ENCODE peak calls at places on chromosomes 7 and 10, in nine cellular contexts. X is naive thymus-derived CD4-positive, alpha-beta T cell; B is heart left ventricle; H is GM23248; N is heart right ventricle; G is endodermal cell; C is transverse colon; O is colonic mucosa; V is pancreas. Q is an unnamed sample. For H3K36me3 and H3K4me1, the result is how much of the 10 kb centered on the place peaks cover.

GRCh38 chr7:11726251-11727155 is 105.5 kb downstream of the THSD7A start:
- DNase-seq in X (no peak), B (peak), H (peak), N (peak), G (no peak), C (no peak), O (no peak), V (no peak), Q (no peak)

GRCh38 chr10:104254493-104255243 is at the start of gene GSTO1:
- DNase-seq in X (peak), B (peak), H (peak), N (peak), G (peak), C (peak), O (peak), V (peak), Q (peak)

GRCh38 chr7:159269745-159270144 is 125.1 kb upstream of the VIPR2 start:
- DNase-seq in X (no peak), B (no peak), H (no peak), N (no peak), G (no peak), C (no peak), O (no peak), V (no peak), Q (no peak)

GRCh38 chr7:92071032-92071431 is 63.2 kb downstream of the CYP51A1 start:
- DNase-seq in X (no peak), B (no peak), H (no peak), N (no peak), G (no peak), C (peak), O (peak), V (no peak), Q (no peak)

GRCh38 chr7:81624650-81625310 is 145.1 kb downstream of the HGF start:
- DNase-seq in X (no peak), B (no peak), H (peak), N (no peak), G (no peak), C (no peak), O (no peak), V (no peak), Q (no peak)

GRCh38 chr10:80471715-80472233 is 17.7 kb downstream of the TSPAN14 start:
- DNase-seq in X (no peak), B (no peak), H (no peak), N (no peak), G (no peak), C (no peak), O (no peak), V (no peak), Q (no peak)

GRCh38 chr7:100583132-100584045 is 2.5 kb downstream of the LRCH4 start:
- DNase-seq in X (peak), B (peak), H (no peak), N (peak), G (peak), C (peak), O (peak), V (peak), Q (peak)

GRCh38 chr10:6563720-6564119 is 16.4 kb downstream of the PRKCQ start:
- DNase-seq in X (no peak), B (no peak), H (no peak), N (no peak), G (no peak), C (no peak), O (no peak), V (no peak), Q (no peak)

GRCh38 chr10:114095676-114096331 is 52.1 kb downstream of the ADRB1 start:
- DNase-seq in X (no peak), B (no peak), H (no peak), N (no peak), G (no peak), C (no peak), O (no peak), V (no peak), Q (no peak)

GRCh38 chr7:151456782-151457181 is 16.8 kb upstream of the CRYGN start:
- DNase-seq in X (no peak), B (no peak), H (no peak), N (no peak), G (peak), C (no peak), O (no peak), V (no peak), Q (no peak)

GRCh38 chr7:129225931-129226572 is 1.2 kb downstream of the AHCYL2 start:
- DNase-seq in X (no peak), B (no peak), H (no peak), N (no peak), G (no peak), C (no peak), O (no peak), V (no peak), Q (no peak)

GRCh38 chr7:129218514-129219036 is 6.3 kb upstream of the AHCYL2 start:
- DNase-seq in X (peak), B (peak), H (peak), N (peak), G (peak), C (peak), O (peak), V (peak), Q (peak)

GRCh38 chr7:129224251-129225205 is at the start of gene AHCYL2:
- DNase-seq in X (peak), B (peak), H (peak), N (peak), G (peak), C (peak), O (peak), V (peak), Q (peak)

GRCh38 chr7:129225206-129225930 is 538 bp downstream of the AHCYL2 start:
- DNase-seq in X (peak), B (peak), H (peak), N (peak), G (peak), C (peak), O (peak), V (peak), Q (peak)

DNA sequence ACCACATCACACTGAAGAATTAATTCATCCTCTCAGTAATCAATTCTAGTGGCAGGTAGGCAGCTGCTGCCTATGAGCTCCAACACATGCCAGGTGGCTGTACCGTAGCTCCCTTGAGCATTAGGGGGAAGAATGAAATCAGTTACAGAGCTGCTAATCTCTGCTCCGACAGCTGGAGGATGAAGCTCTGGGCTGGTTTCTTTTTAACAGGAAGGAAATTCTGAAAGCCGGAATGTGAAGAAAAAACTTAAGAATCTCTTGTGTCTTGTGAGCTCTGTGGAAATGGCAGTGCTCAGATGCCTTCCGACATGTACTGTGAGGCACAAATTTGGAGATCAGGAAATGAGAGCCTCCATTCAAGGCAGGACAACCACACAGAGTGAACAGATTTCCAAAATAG is 2.8 kb upstream of the AHCYL2 start:
- DNase-seq in X (no peak), B (no peak), H (no peak), N (no peak), G (no peak), C (no peak), O (no peak), V (no peak), Q (no peak)
- H3K36me3 ChIP-seq in X (under half), B (under half), H (under half), N (under half), G (under half), C (under half), O (under half), V (under half), Q (under half)

DNA sequence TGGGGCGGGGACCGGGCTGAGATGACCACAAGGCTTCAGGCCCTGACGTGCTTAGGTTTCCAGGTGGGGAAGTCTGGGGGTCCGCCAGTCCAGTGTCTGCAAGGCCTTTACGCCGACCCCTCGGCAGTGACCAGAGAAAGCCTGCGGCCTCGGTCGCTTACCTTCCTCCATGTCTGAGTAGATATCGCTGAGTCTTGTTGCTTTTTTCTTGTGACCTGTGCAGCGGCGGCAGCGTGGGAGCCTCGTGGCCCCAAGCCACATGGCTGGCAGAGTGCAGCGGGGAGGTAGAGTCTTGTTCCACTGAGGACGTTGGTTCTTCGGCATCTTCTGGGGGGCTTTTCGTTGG is 329 bp downstream of the NOLC1 start:
- DNase-seq in X (no peak), B (no peak), H (peak), N (no peak), G (no peak), C (peak), O (no peak), V (no peak), Q (peak)
- H3K4me3 ChIP-seq in X (peak), B (peak), H (peak), N (peak), G (peak), C (peak), O (peak), V (peak), Q (peak)

GRCh38 chr7:131357282-131357880 is 29.7 kb downstream of the MKLN1 start:
- DNase-seq in X (no peak), B (no peak), H (no peak), N (no peak), G (no peak), C (no peak), O (no peak), V (no peak), Q (no peak)

GRCh38 chr7:131355917-131356777 is 28.5 kb downstream of the MKLN1 start:
- DNase-seq in X (no peak), B (no peak), H (no peak), N (no peak), G (no peak), C (peak), O (peak), V (no peak), Q (no peak)

GRCh38 chr7:131363719-131364118 is 36.0 kb downstream of the MKLN1 start:
- DNase-seq in X (no peak), B (no peak), H (peak), N (no peak), G (no peak), C (no peak), O (no peak), V (no peak), Q (no peak)

GRCh38 chr7:131358636-131359035 is 31.0 kb downstream of the MKLN1 start:
- DNase-seq in X (no peak), B (no peak), H (no peak), N (no peak), G (no peak), C (no peak), O (no peak), V (no peak), Q (no peak)

GRCh38 chr7:131359136-131359776 is 31.6 kb downstream of the MKLN1 start:
- DNase-seq in X (no peak), B (no peak), H (no peak), N (no peak), G (no peak), C (no peak), O (no peak), V (no peak), Q (no peak)
- H3K4me1 ChIP-seq in X (under half), B (half or more), H (under half), N (under half), G (under half), C (half or more), O (under half), V (under half), Q (under half)

GRCh38 chr10:42830237-42830636 is 47.6 kb downstream of the BMS1 start:
- DNase-seq in X (no peak), B (no peak), H (no peak), N (no peak), G (no peak), C (no peak), O (no peak), V (no peak), Q (no peak)

DNA sequence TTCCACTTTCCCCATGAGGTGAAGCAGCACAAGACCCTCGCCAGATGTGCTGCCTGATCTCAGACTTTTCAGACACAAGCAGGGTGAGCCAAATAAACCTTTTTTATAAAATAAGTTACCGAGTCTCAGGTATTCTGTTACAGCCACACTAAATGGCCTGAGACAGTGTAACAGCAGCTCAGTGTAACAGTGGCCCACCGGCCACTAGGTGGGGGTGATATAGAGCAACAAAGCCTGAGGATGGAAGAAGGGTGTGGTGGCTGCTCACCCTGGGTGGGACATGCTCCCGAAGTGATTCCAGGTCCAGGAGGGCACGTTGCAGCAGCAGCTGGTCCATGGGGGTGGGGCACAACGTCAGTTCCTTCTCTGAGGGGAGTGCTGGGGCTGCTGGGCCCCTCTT is 44.6 kb downstream of the BMS1 start:
- DNase-seq in X (no peak), B (no peak), H (no peak), N (no peak), G (peak), C (no peak), O (no peak), V (no peak), Q (no peak)
- H3K36me3 ChIP-seq in X (under half), B (under half), H (under half), N (under half), G (half or more), C (under half), O (under half), V (under half), Q (under half)

GRCh38 chr7:35251606-35252310 is 2.1 kb downstream of the TBX20 start:
- DNase-seq in X (no peak), B (no peak), H (no peak), N (no peak), G (no peak), C (no peak), O (no peak), V (no peak), Q (no peak)

GRCh38 chr7:35248576-35249536 is 5.0 kb downstream of the TBX20 start:
- DNase-seq in X (no peak), B (no peak), H (no peak), N (peak), G (peak), C (no peak), O (no peak), V (no peak), Q (no peak)

GRCh38 chr7:35249537-35249907 is 4.4 kb downstream of the TBX20 start:
- DNase-seq in X (no peak), B (no peak), H (no peak), N (no peak), G (peak), C (no peak), O (no peak), V (no peak), Q (no peak)

GRCh38 chr7:35250941-35251340 is 3.0 kb downstream of the TBX20 start:
- DNase-seq in X (no peak), B (no peak), H (no peak), N (no peak), G (no peak), C (no peak), O (no peak), V (no peak), Q (no peak)

GRCh38 chr7:35250452-35250851 is 3.4 kb downstream of the TBX20 start:
- DNase-seq in X (no peak), B (no peak), H (no peak), N (no peak), G (no peak), C (no peak), O (no peak), V (no peak), Q (no peak)
- H3K4me3 ChIP-seq in X (no peak), B (peak), H (no peak), N (peak), G (peak), C (no peak), O (no peak), V (no peak), Q (no peak)

GRCh38 chr7:958221-959200 is 4.0 kb upstream of the ADAP1 start:
- DNase-seq in X (no peak), B (no peak), H (no peak), N (no peak), G (no peak), C (peak), O (no peak), V (no peak), Q (no peak)
- H3K4me1 ChIP-seq in X (under half), B (under half), H (under half), N (under half), G (under half), C (under half), O (under half), V (under half), Q (under half)

GRCh38 chr7:1481300-1481699 is 22.0 kb upstream of the MICALL2 start:
- DNase-seq in X (no peak), B (no peak), H (no peak), N (no peak), G (no peak), C (no peak), O (no peak), V (no peak), Q (no peak)
- H3K36me3 ChIP-seq in X (under half), B (under half), H (under half), N (under half), G (under half), C (under half), O (under half), V (under half), Q (under half)

GRCh38 chr10:118751272-118751671 is 3.5 kb downstream of the CACUL1 start:
- DNase-seq in X (no peak), B (no peak), H (peak), N (no peak), G (no peak), C (no peak), O (no peak), V (no peak), Q (no peak)

GRCh38 chr10:118753331-118753730 is 1.4 kb downstream of the CACUL1 start:
- DNase-seq in X (no peak), B (no peak), H (peak), N (no peak), G (no peak), C (no peak), O (no peak), V (no peak), Q (no peak)

GRCh38 chr10:118754132-118754555 is 626 bp downstream of the CACUL1 start:
- DNase-seq in X (no peak), B (peak), H (peak), N (peak), G (peak), C (peak), O (peak), V (peak), Q (peak)

GRCh38 chr10:118754556-118755423 is at the start of gene CACUL1:
- DNase-seq in X (peak), B (peak), H (peak), N (peak), G (peak), C (peak), O (peak), V (peak), Q (peak)

DNA sequence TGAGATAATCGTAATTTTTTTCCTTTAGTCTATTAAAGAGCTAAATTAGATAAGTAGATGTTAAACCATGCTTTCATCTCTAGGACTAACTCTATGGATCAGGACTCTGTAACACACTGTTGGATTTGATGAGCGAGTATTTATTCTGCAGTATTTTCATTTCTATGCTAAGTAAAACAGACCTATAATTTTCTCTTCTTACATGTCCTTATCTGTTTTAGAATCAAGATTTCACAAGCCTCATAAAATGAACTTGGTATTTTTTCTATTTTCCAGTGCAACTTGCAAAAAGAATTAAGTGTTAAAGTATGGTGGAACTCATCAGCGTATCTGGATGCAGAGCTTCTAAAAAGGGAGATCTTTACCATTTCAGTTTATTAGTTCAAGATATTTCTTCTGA is 2.4 kb downstream of the CACUL1 start:
- DNase-seq in X (no peak), B (no peak), H (no peak), N (no peak), G (no peak), C (no peak), O (no peak), V (no peak), Q (no peak)
- H3K4me3 ChIP-seq in X (no peak), B (no peak), H (peak), N (no peak), G (peak), C (no peak), O (no peak), V (no peak), Q (no peak)

Q was measured in CD8-positive, alpha-beta memory T cell.